ENCODE peak calls at places on chromosomes 2 and 18, in ten cellular contexts. D is neuronal stem cell; P is ovary; J is heart left ventricle; R is pancreas; A is CD4-positive, alpha-beta memory T cell; H is Peyer's patch; L is body of pancreas; M is left ventricle myocardium inferior; G is esophagus muscularis mucosa. U is an unnamed sample. For H3K4me1, the result is how much of the 10 kb centered on the place peaks cover.

GRCh38 chr2:64447317-64448060 is 6.5 kb upstream of the LGALSL start:
- DNase-seq in D (no peak), P (no peak), J (no peak), R (no peak), A (no peak), H (no peak), L (no peak), M (no peak), G (peak), U (no peak)

GRCh38 chr2:100995309-100996075 is 6.6 kb upstream of the RPL31 start:
- DNase-seq in D (no peak), P (no peak), J (no peak), R (no peak), A (no peak), H (no peak), L (no peak), M (no peak), G (no peak), U (no peak)

GRCh38 chr18:32770651-32771168 is 2.1 kb downstream of the KLHL14 start:
- DNase-seq in D (no peak), P (no peak), J (no peak), R (no peak), A (no peak), H (no peak), L (peak), M (no peak), G (no peak), U (no peak)

GRCh38 chr2:174442546-174443510 is 44.0 kb downstream of the GPR155 start:
- DNase-seq in D (no peak), P (no peak), J (no peak), R (no peak), A (no peak), H (no peak), L (no peak), M (no peak), G (no peak), U (peak)

GRCh38 chr2:45691152-45691551 is 39.7 kb downstream of the PRKCE start:
- DNase-seq in D (no peak), P (no peak), J (no peak), R (no peak), A (no peak), H (no peak), L (peak), M (no peak), G (no peak), U (no peak)

GRCh38 chr2:224807153-224807964 is 91.2 kb upstream of the CCDC195 start:
- DNase-seq in D (no peak), P (no peak), J (no peak), R (no peak), A (no peak), H (no peak), L (no peak), M (no peak), G (no peak), U (no peak)

GRCh38 chr2:170739048-170739447 is 23.9 kb downstream of the SP5 start:
- DNase-seq in D (no peak), P (no peak), J (no peak), R (no peak), A (no peak), H (no peak), L (no peak), M (no peak), G (no peak), U (peak)

GRCh38 chr2:27833931-27834330 is 56.3 kb downstream of the RBKS start:
- DNase-seq in D (no peak), P (no peak), J (no peak), R (no peak), A (no peak), H (no peak), L (no peak), M (no peak), G (no peak), U (no peak)

GRCh38 chr2:66531156-66531555 is 96.2 kb downstream of the MEIS1 start:
- DNase-seq in D (no peak), P (no peak), J (no peak), R (no peak), A (no peak), H (no peak), L (no peak), M (no peak), G (no peak), U (no peak)

GRCh38 chr18:67517224-67517765 is 775 bp upstream of the DSEL start:
- DNase-seq in D (no peak), P (peak), J (peak), R (no peak), A (peak), H (no peak), L (peak), M (peak), G (no peak), U (no peak)

GRCh38 chr2:47568164-47568861 is 165.4 kb downstream of the MSH2 start:
- DNase-seq in D (no peak), P (no peak), J (no peak), R (no peak), A (no peak), H (no peak), L (no peak), M (no peak), G (no peak), U (no peak)

GRCh38 chr2:14524041-14524802 is 108.3 kb upstream of the LRATD1 start:
- DNase-seq in D (no peak), P (no peak), J (no peak), R (no peak), A (no peak), H (no peak), L (no peak), M (no peak), G (peak), U (no peak)

GRCh38 chr2:172239944-172240590 is 137.4 kb upstream of the DLX2 start:
- DNase-seq in D (no peak), P (no peak), J (no peak), R (no peak), A (no peak), H (no peak), L (no peak), M (no peak), G (no peak), U (no peak)

GRCh38 chr2:130749078-130749477 is 6.3 kb upstream of the AMER3 start:
- DNase-seq in D (no peak), P (no peak), J (no peak), R (no peak), A (no peak), H (no peak), L (no peak), M (no peak), G (no peak), U (no peak)

GRCh38 chr2:131044078-131044756 is 49.0 kb downstream of the FAM168B start:
- DNase-seq in D (no peak), P (no peak), J (no peak), R (no peak), A (no peak), H (no peak), L (no peak), M (no peak), G (no peak), U (no peak)

GRCh38 chr18:22324191-22325131 is 93.3 kb downstream of the CTAGE1 start:
- DNase-seq in D (peak), P (peak), J (peak), R (no peak), A (no peak), H (no peak), L (peak), M (peak), G (no peak), U (no peak)

GRCh38 chr2:159285929-159286708 is at the start of gene WDSUB1:
- DNase-seq in D (peak), P (peak), J (peak), R (peak), A (peak), H (peak), L (peak), M (peak), G (peak), U (peak)

GRCh38 chr2:159010340-159010739 is 41.9 kb downstream of the TANC1 start:
- DNase-seq in D (no peak), P (no peak), J (no peak), R (no peak), A (no peak), H (no peak), L (no peak), M (no peak), G (no peak), U (peak)

GRCh38 chr2:46299365-46300263 is 2.4 kb downstream of the EPAS1 start:
- DNase-seq in D (peak), P (peak), J (peak), R (peak), A (peak), H (peak), L (peak), M (peak), G (no peak), U (no peak)

GRCh38 chr2:197668296-197668695 is 7.1 kb downstream of the RFTN2 start:
- DNase-seq in D (no peak), P (no peak), J (no peak), R (no peak), A (no peak), H (no peak), L (no peak), M (no peak), G (no peak), U (no peak)

GRCh38 chr2:172709566-172710291 is 25.9 kb upstream of the RAPGEF4 start:
- DNase-seq in D (no peak), P (no peak), J (no peak), R (no peak), A (no peak), H (no peak), L (no peak), M (no peak), G (no peak), U (no peak)

DNA sequence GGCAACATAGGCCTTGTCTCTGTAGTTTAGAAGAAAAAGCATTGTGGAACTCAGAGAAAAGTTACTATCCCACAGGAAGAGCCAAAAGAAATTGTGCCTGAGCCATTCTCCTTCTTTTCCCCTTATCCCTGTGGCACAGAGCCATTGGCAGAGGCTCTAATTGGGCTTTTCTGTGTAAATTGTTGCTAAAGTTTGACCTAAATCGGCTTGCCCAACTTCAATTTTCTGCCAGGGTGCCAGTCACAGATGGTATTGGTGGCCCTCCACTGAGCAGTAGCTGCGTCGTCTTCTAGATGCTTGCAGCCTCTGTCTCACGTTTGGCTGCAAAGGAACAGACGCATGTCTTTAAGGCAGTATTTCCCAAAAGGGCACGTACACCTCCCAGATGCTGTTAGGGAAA is 30.3 kb downstream of the ZNF532 start:
- DNase-seq in D (no peak), P (no peak), J (no peak), R (no peak), A (no peak), H (peak), L (no peak), M (no peak), G (no peak), U (no peak)
- H3K4me1 ChIP-seq in D (under half), P (under half), J (under half), R (under half), A (under half), H (under half), L (under half), M (half or more), G (half or more), U (under half)

DNA sequence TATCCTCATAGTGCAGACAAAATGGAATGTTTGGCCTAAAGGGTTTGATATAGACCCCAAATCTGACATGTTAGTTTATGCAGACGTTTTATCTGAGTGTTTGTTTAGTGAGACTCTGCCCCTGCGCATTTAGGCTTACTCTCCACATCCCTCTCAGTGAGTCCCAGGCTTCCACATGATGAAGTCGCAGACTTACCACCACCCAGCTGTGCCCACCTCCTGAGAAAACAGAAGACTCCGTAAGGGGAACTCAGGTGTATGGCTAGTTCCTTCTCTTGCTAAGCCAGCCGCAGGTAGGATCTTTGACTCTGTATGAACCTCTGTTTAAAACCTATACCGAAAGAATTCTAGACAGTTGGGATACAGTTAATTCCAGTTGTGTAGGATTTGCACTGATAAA is 272.6 kb downstream of the PTGR3 start:
- DNase-seq in D (no peak), P (no peak), J (no peak), R (no peak), A (no peak), H (no peak), L (no peak), M (no peak), G (no peak), U (no peak)
- H3K4me1 ChIP-seq in D (under half), P (under half), J (under half), R (under half), A (under half), H (under half), L (under half), M (under half), G (under half), U (under half)

GRCh38 chr2:50318147-50318546 is 713.8 kb downstream of the NRXN1 start:
- DNase-seq in D (no peak), P (no peak), J (no peak), R (no peak), A (no peak), H (no peak), L (no peak), M (no peak), G (no peak), U (no peak)

GRCh38 chr2:50315366-50315765 is 716.6 kb downstream of the NRXN1 start:
- DNase-seq in D (no peak), P (no peak), J (no peak), R (no peak), A (no peak), H (no peak), L (no peak), M (no peak), G (no peak), U (no peak)
- H3K4me1 ChIP-seq in D (under half), P (under half), J (under half), R (under half), A (under half), H (under half), L (under half), M (under half), G (under half), U (under half)

DNA sequence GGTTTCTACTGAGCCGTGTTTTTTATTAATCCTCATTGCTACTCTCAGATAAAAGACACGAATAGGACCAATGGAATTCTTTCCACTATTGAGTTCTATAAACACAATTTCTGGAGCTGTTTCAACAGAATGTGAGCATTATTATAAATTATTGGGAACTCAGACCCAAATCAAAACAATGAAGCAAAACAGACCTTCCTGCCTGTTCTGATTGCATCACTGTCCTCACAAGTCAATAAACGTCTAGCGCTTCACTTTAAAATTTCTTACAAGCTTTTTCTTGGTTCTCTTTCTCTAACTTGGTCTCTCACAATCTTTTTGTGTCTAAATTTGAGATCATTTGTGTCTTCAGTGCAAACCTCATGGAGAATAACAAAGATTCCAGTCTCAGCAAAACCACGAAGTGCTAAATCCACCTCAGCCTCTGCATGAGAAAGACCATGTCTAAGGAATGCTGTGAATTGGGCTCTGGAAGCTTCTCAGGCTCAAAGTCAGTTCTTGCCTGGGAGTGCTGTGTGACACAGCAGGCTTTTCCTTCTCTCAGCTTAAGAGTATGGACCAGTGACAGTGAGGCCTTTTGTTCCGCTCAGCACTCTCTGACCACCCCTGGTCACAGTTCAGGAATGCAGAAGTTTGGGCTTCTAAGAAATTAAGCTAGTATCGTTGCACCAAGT is 22.8 kb downstream of the ARHGAP28 start:
- DNase-seq in D (peak), P (no peak), J (no peak), R (no peak), A (no peak), H (no peak), L (no peak), M (no peak), G (no peak), U (peak)
- H3K4me1 ChIP-seq in D (under half), P (under half), J (under half), R (under half), A (under half), H (under half), L (under half), M (under half), G (under half), U (under half)

U was measured in SJSA1.